ENCODE peak calls at places on chromosomes 13 and 19, in six cellular contexts. U is PC-9; J is spleen; W is neural progenitor cell; D is colonic mucosa; Z is naive thymus-derived CD4-positive, alpha-beta T cell. A is an unnamed sample. For H3K4me1 and H3K36me3, the result is how much of the 10 kb centered on the place peaks cover.

GRCh38 chr19:51094696-51095279 is 12.1 kb upstream of the KLK14 start:
- DNase-seq in U (peak), J (no peak), W (peak), D (no peak), Z (no peak), A (peak)

GRCh38 chr19:5851302-5851701 is at the start of gene FUT3:
- DNase-seq in U (peak), J (no peak), W (no peak), D (peak), Z (no peak), A (no peak)

GRCh38 chr13:80251403-80251802 is 89.5 kb downstream of the SPRY2 start:
- DNase-seq in U (peak), J (no peak), W (peak), D (no peak), Z (no peak), A (peak)

GRCh38 chr13:100584901-100585300 is 3.7 kb downstream of the GGACT start:
- DNase-seq in U (no peak), J (no peak), W (no peak), D (no peak), Z (peak), A (no peak)

GRCh38 chr19:2618611-2619010 is 83.9 kb downstream of the GNG7 start:
- DNase-seq in U (peak), J (peak), W (no peak), D (peak), Z (peak), A (no peak)

GRCh38 chr13:90084684-90085290 is 1262.7 kb upstream of the MIR17HG start:
- DNase-seq in U (no peak), J (no peak), W (no peak), D (no peak), Z (no peak), A (no peak)

GRCh38 chr13:98447881-98448641 is 128.8 kb downstream of the STK24 start:
- DNase-seq in U (no peak), J (no peak), W (peak), D (no peak), Z (no peak), A (no peak)

GRCh38 chr13:25415196-25415595 is 43.4 kb downstream of the ATP8A2 start:
- DNase-seq in U (no peak), J (no peak), W (no peak), D (no peak), Z (no peak), A (no peak)

GRCh38 chr13:101309014-101309619 is 107.2 kb downstream of the NALCN start:
- DNase-seq in U (peak), J (no peak), W (no peak), D (no peak), Z (no peak), A (no peak)

GRCh38 chr19:5903502-5904301 is at the start of gene NDUFA11:
- DNase-seq in U (no peak), J (peak), W (peak), D (peak), Z (peak), A (peak)

GRCh38 chr13:114313061-114313860 is 1.0 kb upstream of the CHAMP1 start:
- DNase-seq in U (no peak), J (peak), W (no peak), D (no peak), Z (no peak), A (no peak)

GRCh38 chr13:93794197-93794885 is 567.7 kb downstream of the GPC6 start:
- DNase-seq in U (no peak), J (no peak), W (no peak), D (no peak), Z (no peak), A (no peak)

GRCh38 chr19:38543807-38544568 is 73.8 kb downstream of the MAP4K1 start:
- DNase-seq in U (peak), J (no peak), W (no peak), D (peak), Z (no peak), A (peak)

GRCh38 chr19:53959176-53959757 is 3.5 kb upstream of the CACNG8 start:
- DNase-seq in U (no peak), J (no peak), W (peak), D (no peak), Z (no peak), A (no peak)

GRCh38 chr19:39059302-39059701 is 24.9 kb upstream of the ACP7 start:
- DNase-seq in U (no peak), J (no peak), W (no peak), D (no peak), Z (no peak), A (no peak)

GRCh38 chr19:55958356-55958755 is 10.7 kb downstream of the NLRP8 start:
- DNase-seq in U (peak), J (no peak), W (no peak), D (no peak), Z (no peak), A (no peak)

GRCh38 chr13:100409132-100409531 is 179.5 kb downstream of the GGACT start:
- DNase-seq in U (no peak), J (no peak), W (peak), D (no peak), Z (no peak), A (peak)

GRCh38 chr19:12938054-12938535 is 314 bp upstream of the CALR start:
- DNase-seq in U (peak), J (peak), W (peak), D (peak), Z (peak), A (peak)

GRCh38 chr19:1155352-1156304 is 18.4 kb downstream of the SBNO2 start:
- DNase-seq in U (no peak), J (peak), W (no peak), D (no peak), Z (no peak), A (no peak)

GRCh38 chr19:6979341-6979740 is 41.9 kb downstream of the MBD3L2B start:
- DNase-seq in U (no peak), J (no peak), W (no peak), D (no peak), Z (no peak), A (no peak)

GRCh38 chr19:28737021-28737525 is 475.9 kb downstream of the UQCRFS1 start:
- DNase-seq in U (no peak), J (no peak), W (peak), D (no peak), Z (peak), A (peak)

GRCh38 chr13:19605161-19605955 is 28.1 kb upstream of the MPHOSPH8 start:
- DNase-seq in U (peak), J (no peak), W (no peak), D (no peak), Z (no peak), A (no peak)

GRCh38 chr13:95603887-95604533 is 40.5 kb downstream of the DZIP1 start:
- DNase-seq in U (peak), J (no peak), W (no peak), D (peak), Z (no peak), A (no peak)

GRCh38 chr13:42068886-42069285 is 20.4 kb downstream of the DGKH start:
- DNase-seq in U (no peak), J (no peak), W (no peak), D (no peak), Z (no peak), A (no peak)

GRCh38 chr13:92187378-92187989 is 789.1 kb downstream of the GPC5 start:
- DNase-seq in U (no peak), J (no peak), W (peak), D (peak), Z (peak), A (peak)

GRCh38 chr13:111344471-111345191 is 24.2 kb downstream of the TEX29 start:
- DNase-seq in U (no peak), J (no peak), W (peak), D (no peak), Z (no peak), A (peak)

GRCh38 chr13:46983881-46984280 is 87.0 kb upstream of the HTR2A start:
- DNase-seq in U (peak), J (no peak), W (no peak), D (no peak), Z (no peak), A (no peak)

GRCh38 chr19:36819130-36819630 is 19.0 kb downstream of the ZNF790 start:
- DNase-seq in U (no peak), J (no peak), W (no peak), D (no peak), Z (no peak), A (no peak)

GRCh38 chr19:53977991-53978731 is 13.3 kb upstream of the CACNG6 start:
- DNase-seq in U (no peak), J (no peak), W (peak), D (no peak), Z (peak), A (no peak)

GRCh38 chr13:31437975-31438374 is 238.2 kb downstream of the B3GLCT start:
- DNase-seq in U (no peak), J (no peak), W (no peak), D (no peak), Z (no peak), A (no peak)

GRCh38 chr13:74662895-74663294 is 528.7 kb upstream of the KLF12 start:
- DNase-seq in U (no peak), J (no peak), W (no peak), D (peak), Z (no peak), A (no peak)

GRCh38 chr13:74966814-74967213 is 515.2 kb downstream of the TBC1D4 start:
- DNase-seq in U (no peak), J (no peak), W (peak), D (no peak), Z (no peak), A (no peak)

DNA sequence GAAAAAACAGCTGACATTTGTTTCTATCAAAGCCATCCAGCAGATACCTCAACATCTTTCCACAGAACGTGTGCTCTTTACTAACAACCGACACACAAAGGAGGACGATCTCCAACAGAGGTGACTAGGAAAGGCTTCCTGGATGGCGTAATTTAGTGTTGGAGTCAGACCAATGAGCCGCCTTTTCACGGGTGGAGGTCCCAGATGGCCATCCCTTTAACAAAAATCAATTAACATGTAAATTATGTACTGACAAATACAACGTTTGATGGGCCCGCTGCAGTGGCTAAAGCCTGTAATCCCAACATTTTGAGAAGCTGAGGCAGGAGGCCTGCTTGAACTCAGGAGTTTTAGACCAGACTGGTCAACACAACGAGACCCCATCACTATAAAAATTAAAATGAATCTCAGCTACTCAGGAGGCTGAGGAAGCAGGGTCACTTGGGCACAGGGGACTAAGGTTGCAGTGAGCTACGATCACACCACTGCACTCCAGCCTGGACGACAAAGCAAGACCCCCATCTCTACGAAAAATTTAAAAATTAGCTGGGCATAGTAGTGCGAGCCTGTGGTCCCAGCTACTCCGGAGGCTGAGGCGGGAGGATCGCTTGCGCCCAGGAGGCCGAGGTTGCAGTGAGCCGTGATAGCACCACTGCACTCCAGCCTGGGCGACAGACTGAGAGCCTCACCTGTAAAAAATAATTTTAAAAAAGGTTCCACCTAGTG is 1.2 kb upstream of the DPY19L3 start:
- DNase-seq in U (no peak), J (peak), W (peak), D (no peak), Z (no peak), A (no peak)
- H3K27ac ChIP-seq in U (peak), J (peak), W (peak), D (peak), Z (peak), A (peak)

GRCh38 chr13:110162053-110162452 is 144.9 kb downstream of the COL4A1 start:
- DNase-seq in U (no peak), J (no peak), W (no peak), D (no peak), Z (no peak), A (no peak)
- H3K4me1 ChIP-seq in U (under half), J (under half), W (under half), D (under half), Z (under half), A (under half)

GRCh38 chr13:36907266-36907665 is 12.8 kb downstream of the SMAD9 start:
- DNase-seq in U (no peak), J (no peak), W (no peak), D (no peak), Z (no peak), A (no peak)
- H3K36me3 ChIP-seq in U (under half), J (under half), W (under half), D (under half), Z (under half), A (under half)

GRCh38 chr13:76886005-76886291 is 257 bp downstream of the KCTD12 start:
- DNase-seq in U (no peak), J (no peak), W (no peak), D (no peak), Z (no peak), A (no peak)
- H3K27ac ChIP-seq in U (no peak), J (peak), W (no peak), D (peak), Z (peak), A (no peak)

DNA sequence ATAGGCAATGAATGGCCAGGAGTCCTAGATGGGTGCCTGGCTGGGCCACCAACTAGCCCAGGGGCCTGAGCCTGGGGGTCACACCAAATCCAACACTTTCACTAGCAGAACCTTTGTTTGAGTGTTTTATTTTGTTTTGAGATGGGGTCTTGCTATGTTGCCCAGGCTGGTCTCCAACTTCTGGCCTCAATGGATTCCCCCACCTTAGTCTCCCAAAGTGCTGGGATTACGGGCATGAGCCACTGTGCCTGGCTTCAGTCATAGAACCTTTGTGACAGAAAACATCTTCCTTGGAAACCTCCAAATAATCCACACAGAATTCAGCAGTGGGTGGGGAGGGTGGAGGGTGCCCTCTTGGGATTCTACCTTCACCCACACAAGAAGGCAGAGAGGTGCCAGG is 6.1 kb downstream of the PRKACA start:
- DNase-seq in U (no peak), J (no peak), W (no peak), D (no peak), Z (no peak), A (no peak)
- H3K4me1 ChIP-seq in U (under half), J (half or more), W (under half), D (under half), Z (under half), A (under half)